ENCODE peak calls at places on chromosomes 13 and 19, in five cellular contexts. O is AG09319, E is T-helper 17 cell, P is neuronal stem cell, J is EL. T is an unnamed sample.
A peak's percentile ranks its signal among the peaks of the same experiment; 100 is the strongest.

GRCh38 chr13:110629735-110630134 is 14.4 kb downstream of the NAXD start:
- DNase-seq in J (no peak), O (no peak), P (no peak), E (no peak), T (no peak)

GRCh38 chr19:55301459-55302331 is 17.9 kb downstream of the BRSK1 start:
- DNase-seq in O (peak; percentile 27), P (peak; percentile 91), E (peak; percentile 86), J (peak; percentile 77), T (peak; percentile 65)

GRCh38 chr19:16222806-16223205 is 25.1 kb downstream of the AP1M1 start:
- DNase-seq in J (no peak), P (no peak), O (peak; percentile 41), E (no peak), T (no peak)

GRCh38 chr19:22619371-22619770 is 14.8 kb upstream of the ZNF492 start:
- DNase-seq in P (no peak), J (no peak), E (no peak), O (no peak), T (no peak)

GRCh38 chr19:58003153-58003828 is 671 bp upstream of the ZNF606 start:
- DNase-seq in J (peak; percentile 45), O (no peak), E (no peak), P (no peak), T (no peak)

GRCh38 chr19:54178581-54179261 is 5.8 kb upstream of the TMC4 start:
- DNase-seq in O (no peak), E (no peak), P (no peak), J (no peak), T (no peak)

GRCh38 chr19:39934584-39935233 is at the start of gene FCGBP:
- DNase-seq in J (no peak), P (no peak), O (no peak), E (no peak), T (no peak)

GRCh38 chr13:97328222-97328790 is 105.7 kb upstream of the RAP2A start:
- DNase-seq in E (no peak), J (peak; percentile 93), P (peak; percentile 76), O (no peak), T (no peak)

GRCh38 chr13:41364043-41364442 is 53.0 kb downstream of the NAA16 start:
- DNase-seq in E (no peak), P (no peak), J (no peak), O (no peak), T (no peak)

GRCh38 chr13:73835138-73835721 is 299.0 kb downstream of the KLF12 start:
- DNase-seq in E (no peak), P (peak; percentile 44), O (no peak), J (peak; percentile 54), T (peak; percentile 54)

GRCh38 chr19:4098493-4098892 is 25.4 kb downstream of the MAP2K2 start:
- DNase-seq in E (no peak), O (no peak), P (no peak), J (no peak), T (no peak)

GRCh38 chr19:31110331-31110730 is 238.9 kb downstream of the TSHZ3 start:
- DNase-seq in P (no peak), E (no peak), J (peak; percentile 33), O (peak; percentile 29), T (peak; percentile 30)

GRCh38 chr19:35847911-35848310 is 4.4 kb downstream of the NPHS1 start:
- DNase-seq in E (no peak), J (no peak), P (no peak), O (no peak), T (no peak)

GRCh38 chr19:38388310-38389100 is at the start of gene SPRED3:
- DNase-seq in J (no peak), E (peak; percentile 41), P (no peak), O (no peak), T (no peak)

GRCh38 chr19:14305706-14306105 is 75.5 kb upstream of the ADGRE5 start:
- DNase-seq in P (no peak), O (no peak), E (no peak), J (no peak), T (peak; percentile 49)

GRCh38 chr19:5292843-5293606 is 47.6 kb downstream of the PTPRS start:
- DNase-seq in P (peak; percentile 80), J (peak; percentile 80), E (peak; percentile 19), O (peak; percentile 68), T (peak; percentile 80)

GRCh38 chr13:112078216-112078615 is 11.3 kb downstream of the SOX1 start:
- DNase-seq in J (no peak), P (no peak), E (no peak), O (no peak), T (no peak)

GRCh38 chr13:90793261-90793785 is 554.2 kb upstream of the MIR17HG start:
- DNase-seq in O (no peak), P (no peak), J (no peak), E (no peak), T (no peak)

GRCh38 chr13:100532090-100532766 is 56.4 kb downstream of the GGACT start:
- DNase-seq in P (no peak), J (no peak), O (no peak), E (no peak), T (no peak)